ENCODE peak calls at places on chromosomes 3 and 15, in five cellular contexts. B, G, C, H and E are unnamed samples.

GRCh38 chr3:128491900-128492352 is 1.1 kb downstream of the GATA2 start:
- DNase-seq in G (no peak), C (no peak), B (no peak), H (peak), E (no peak)

GRCh38 chr3:14847613-14848541 is 29.1 kb downstream of the FGD5 start:
- DNase-seq in G (peak), H (no peak), C (peak), B (peak), E (no peak)

GRCh38 chr15:98823012-98823458 is 174.7 kb downstream of the IGF1R start:
- DNase-seq in G (no peak), H (peak), B (no peak), C (peak), E (peak)

GRCh38 chr15:29822685-29823459 is 604 bp upstream of the TJP1 start:
- DNase-seq in B (peak), G (peak), C (peak), H (peak), E (peak)

GRCh38 chr15:67074886-67075229 is 9.5 kb downstream of the SMAD3 start:
- DNase-seq in C (no peak), G (no peak), H (no peak), B (no peak), E (peak)

GRCh38 chr15:40160689-40161688 is at the start of gene BUB1B:
- DNase-seq in H (peak), B (peak), C (peak), G (peak), E (peak)

GRCh38 chr15:68309024-68309423 is 31.5 kb downstream of the FEM1B start:
- DNase-seq in B (no peak), H (peak), C (no peak), G (no peak), E (no peak)

GRCh38 chr15:43483306-43484128 is 9.4 kb downstream of the TP53BP1 start:
- DNase-seq in C (no peak), H (no peak), B (no peak), G (no peak), E (peak)

GRCh38 chr3:187739561-187740445 is 5.5 kb downstream of the BCL6 start:
- DNase-seq in C (peak), B (peak), H (peak), G (peak), E (peak)

GRCh38 chr15:64686130-64686735 is 89.2 kb downstream of the RBPMS2 start:
- DNase-seq in C (peak), H (peak), G (no peak), B (no peak), E (peak)

GRCh38 chr15:93245616-93246122 is 156.7 kb upstream of the RGMA start:
- DNase-seq in G (no peak), C (no peak), B (no peak), H (no peak), E (no peak)

GRCh38 chr3:122421101-122421500 is 5.2 kb upstream of the WDR5B start:
- DNase-seq in C (no peak), H (no peak), B (no peak), G (no peak), E (no peak)

GRCh38 chr3:122416966-122417365 is 1.1 kb upstream of the WDR5B start:
- DNase-seq in H (peak), G (no peak), C (peak), B (peak), E (no peak)

GRCh38 chr3:122415104-122415744 is 638 bp downstream of the WDR5B start:
- DNase-seq in H (peak), B (peak), G (no peak), C (peak), E (peak)

GRCh38 chr3:122414391-122414790 is 1.5 kb downstream of the WDR5B start:
- DNase-seq in B (no peak), G (no peak), C (no peak), H (no peak), E (no peak)

GRCh38 chr3:122415762-122416654 is at the start of gene WDR5B:
- DNase-seq in H (peak), G (peak), B (peak), C (peak), E (peak)
- TF ChIP-seq CTCF in H (no peak), G (no peak), B (peak), C (no peak), E (peak)

GRCh38 chr3:81426826-81427565 is 334.4 kb downstream of the GBE1 start:
- DNase-seq in G (no peak), H (no peak), C (no peak), B (no peak), E (no peak)
- H3K4me3 ChIP-seq in G (no peak), H (no peak), C (no peak), B (no peak), E (no peak)

GRCh38 chr3:158312560-158313141 is 202.8 kb downstream of the RSRC1 start:
- DNase-seq in G (no peak), H (no peak), C (no peak), B (no peak), E (no peak)

GRCh38 chr3:158308533-158308932 is 198.6 kb downstream of the RSRC1 start:
- DNase-seq in H (no peak), G (no peak), C (no peak), B (no peak), E (no peak)

GRCh38 chr3:158314426-158315357 is 204.8 kb downstream of the RSRC1 start:
- DNase-seq in C (no peak), G (no peak), H (no peak), B (no peak), E (no peak)

DNA sequence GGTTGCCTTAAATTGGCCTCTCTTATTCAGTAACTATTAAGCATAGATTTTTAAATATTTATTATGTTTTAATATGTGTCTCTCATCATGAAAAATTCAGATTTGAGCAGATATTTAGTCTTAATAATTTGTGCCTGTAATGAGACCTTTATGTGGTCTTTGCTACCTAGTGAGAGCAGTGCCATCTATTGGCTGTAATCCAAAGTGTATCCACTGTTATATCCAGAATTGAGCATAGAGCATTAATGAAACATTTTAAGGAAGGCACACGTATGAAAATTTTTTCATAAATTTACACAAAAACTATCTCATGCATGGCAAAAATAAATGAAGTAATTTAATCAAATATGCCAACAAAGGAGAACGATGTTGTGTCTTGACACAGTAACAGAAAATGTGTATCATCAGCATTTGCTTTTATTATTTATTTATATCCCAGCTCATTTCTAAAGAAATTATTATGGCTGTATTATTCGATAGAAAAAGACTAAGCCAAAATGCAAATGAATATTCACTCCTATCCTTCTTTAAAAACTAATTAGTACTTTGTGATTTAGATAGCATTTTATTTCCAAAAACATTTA is 203.5 kb downstream of the RSRC1 start:
- DNase-seq in B (no peak), H (peak), G (no peak), C (peak), E (peak)
- TF ChIP-seq CTCF in B (no peak), H (peak), G (no peak), C (peak), E (peak)

DNA sequence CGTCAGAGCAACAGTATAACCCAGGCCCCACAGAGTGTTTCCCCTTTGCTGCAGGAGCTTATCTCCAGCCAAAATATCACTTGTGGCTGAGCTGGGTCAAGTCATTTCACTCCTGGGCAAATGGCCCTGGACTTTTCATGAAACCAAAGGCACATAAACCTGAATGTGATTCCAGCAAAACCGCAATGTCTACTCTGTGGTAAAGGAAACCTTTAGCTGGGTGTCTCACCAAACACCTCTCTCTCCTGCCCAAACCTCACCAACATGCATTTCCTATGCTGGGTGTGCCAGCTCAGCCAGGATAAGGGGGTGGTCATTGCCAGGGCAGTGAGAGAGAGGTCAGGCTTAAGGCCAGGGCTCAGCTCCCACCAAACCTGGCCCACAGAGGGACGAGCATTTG is 67.4 kb downstream of the GTPBP8 start:
- DNase-seq in G (no peak), H (no peak), C (no peak), B (no peak), E (no peak)
- H3K4me3 ChIP-seq in G (no peak), H (no peak), C (no peak), B (no peak), E (no peak)

GRCh38 chr3:134378384-134378783 is 4.1 kb upstream of the AMOTL2 start:
- DNase-seq in C (peak), B (no peak), G (peak), H (no peak), E (no peak)
- TF ChIP-seq CTCF in C (peak), B (peak), G (peak), H (peak), E (peak)

DNA sequence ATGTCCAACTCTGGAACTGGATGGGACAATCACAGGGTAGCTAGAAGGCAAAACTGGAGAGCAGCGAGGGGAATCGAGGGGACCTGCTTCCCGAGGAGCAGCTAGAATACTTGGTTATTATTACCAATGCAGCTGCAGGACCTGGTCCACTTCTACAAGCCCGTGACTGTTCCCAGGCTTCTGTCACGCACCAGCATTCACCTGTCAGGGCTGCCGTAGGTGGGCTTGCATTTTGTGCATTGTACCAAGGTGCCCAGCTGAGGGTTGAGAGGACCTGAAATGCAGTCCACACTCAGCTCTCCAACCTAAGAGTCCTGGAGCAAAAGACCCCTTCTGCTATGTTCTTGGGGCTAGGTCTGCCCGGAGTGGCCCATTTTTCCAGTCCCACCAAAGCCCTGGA is 2.3 kb downstream of the SEMA4B start:
- DNase-seq in B (no peak), C (no peak), G (no peak), H (no peak), E (no peak)
- H3K4me3 ChIP-seq in B (no peak), C (no peak), G (no peak), H (no peak), E (no peak)